ENCODE peak calls at places on chromosomes 13 and 19, in five cellular contexts. J is left ventricle myocardium inferior, Q is colonic mucosa, O is fibroblast of the aortic adventitia, H is hepatocyte. E is an unnamed sample.

GRCh38 chr19:46944918-46945628 is 74.6 kb upstream of the NPAS1 start:
- DNase-seq in J (peak), Q (peak), O (peak), H (peak), E (peak)

GRCh38 chr13:92097337-92097903 is 699.0 kb downstream of the GPC5 start:
- DNase-seq in J (no peak), Q (no peak), O (no peak), H (peak), E (no peak)

GRCh38 chr13:61413572-61413971 is 2.1 kb downstream of the PCDH20 start:
- DNase-seq in J (no peak), Q (no peak), O (no peak), H (peak), E (no peak)

GRCh38 chr13:95704510-95704909 is 27.6 kb downstream of the DNAJC3 start:
- DNase-seq in J (no peak), Q (no peak), O (no peak), H (no peak), E (peak)

GRCh38 chr19:19817357-19817756 is 4.2 kb downstream of the ZNF506 start:
- DNase-seq in J (no peak), Q (no peak), O (no peak), H (no peak), E (no peak)

GRCh38 chr13:46621133-46621532 is 68.2 kb downstream of the LRCH1 start:
- DNase-seq in J (no peak), Q (no peak), O (no peak), H (no peak), E (no peak)

GRCh38 chr13:41917641-41918040 is 43.3 kb downstream of the VWA8 start:
- DNase-seq in J (no peak), Q (no peak), O (peak), H (no peak), E (peak)

GRCh38 chr19:30063184-30064020 is 121.4 kb downstream of the URI1 start:
- DNase-seq in J (no peak), Q (no peak), O (no peak), H (no peak), E (no peak)

GRCh38 chr19:41940443-41941409 is 12.5 kb upstream of the ERFL start:
- DNase-seq in J (no peak), Q (no peak), O (no peak), H (no peak), E (no peak)

GRCh38 chr13:93635687-93636086 is 409.1 kb downstream of the GPC6 start:
- DNase-seq in J (no peak), Q (no peak), O (peak), H (no peak), E (peak)

GRCh38 chr13:52034616-52035226 is 10.2 kb downstream of the UTP14C start:
- DNase-seq in J (no peak), Q (no peak), O (no peak), H (no peak), E (no peak)

GRCh38 chr13:41944635-41945401 is 16.1 kb downstream of the VWA8 start:
- DNase-seq in J (no peak), Q (no peak), O (no peak), H (no peak), E (no peak)

GRCh38 chr13:51919531-51919930 is 57.8 kb downstream of the CCDC70 start:
- DNase-seq in J (no peak), Q (no peak), O (no peak), H (no peak), E (no peak)

GRCh38 chr13:45518525-45519235 is 53.9 kb downstream of the COG3 start:
- DNase-seq in J (no peak), Q (no peak), O (peak), H (no peak), E (peak)

GRCh38 chr13:44420376-44421220 is 47.0 kb downstream of the SERP2 start:
- DNase-seq in J (no peak), Q (peak), O (no peak), H (no peak), E (no peak)

GRCh38 chr19:23817519-23817918 is 58.8 kb upstream of the ZNF681 start:
- DNase-seq in J (no peak), Q (peak), O (no peak), H (peak), E (peak)

GRCh38 chr19:4851551-4852290 is 15.7 kb downstream of the PLIN3 start:
- DNase-seq in J (peak), Q (peak), O (peak), H (peak), E (peak)

GRCh38 chr19:41540041-41540695 is 35.8 kb upstream of the CEACAM21 start:
- DNase-seq in J (no peak), Q (no peak), O (no peak), H (no peak), E (no peak)

GRCh38 chr19:51904331-51905165 is at the start of gene ZNF649:
- DNase-seq in J (peak), Q (peak), O (peak), H (peak), E (peak)
- TF ChIP-seq CTCF in J (peak), Q (no peak), O (peak), H (no peak), E (peak)

GRCh38 chr19:15177269-15178116 is 23.3 kb downstream of the NOTCH3 start:
- DNase-seq in J (peak), Q (peak), O (peak), H (peak), E (peak)
- H3K4me3 ChIP-seq in J (peak), Q (no peak), O (peak), H (no peak), E (peak)

GRCh38 chr19:49213791-49214190 is 56.2 kb downstream of the TRPM4 start:
- DNase-seq in J (no peak), Q (no peak), O (no peak), H (no peak), E (no peak)
- TF ChIP-seq CTCF in J (no peak), Q (no peak), O (peak), H (no peak), E (peak)

DNA sequence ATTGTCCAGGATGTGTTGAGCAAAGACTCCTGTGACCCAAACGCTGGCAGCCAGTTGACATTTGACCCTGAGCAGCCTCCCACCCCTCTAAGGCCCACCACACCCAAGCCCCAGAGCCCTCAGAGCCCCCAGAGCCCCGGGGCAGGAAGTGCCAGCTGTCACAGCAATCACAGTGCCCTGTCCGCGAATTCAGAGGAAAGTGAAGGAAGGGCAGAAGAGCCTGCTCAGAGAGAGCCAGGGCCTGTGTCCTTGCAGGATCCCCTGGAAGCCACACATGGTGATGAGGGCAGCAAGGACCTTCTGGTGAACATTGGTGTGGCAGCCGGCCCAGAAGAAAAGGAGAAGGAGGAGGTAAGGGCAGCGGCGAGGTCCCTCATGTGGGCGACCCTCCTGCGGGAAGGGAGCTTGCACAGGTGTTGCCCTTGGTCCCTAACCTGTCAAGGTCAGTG is 63.7 kb downstream of the SPATA13 start:
- DNase-seq in J (no peak), Q (no peak), O (no peak), H (no peak), E (no peak)
- H3K4me3 ChIP-seq in J (peak), Q (no peak), O (no peak), H (no peak), E (no peak)

GRCh38 chr19:49807888-49808675 is 5.0 kb downstream of the FUZ start:
- DNase-seq in J (no peak), Q (no peak), O (no peak), H (no peak), E (no peak)

GRCh38 chr19:49808762-49809154 is 4.3 kb downstream of the FUZ start:
- DNase-seq in J (peak), Q (peak), O (peak), H (peak), E (peak)

GRCh38 chr19:49809987-49810389 is 3.1 kb downstream of the FUZ start:
- DNase-seq in J (no peak), Q (no peak), O (no peak), H (no peak), E (no peak)

GRCh38 chr19:49811328-49811727 is 1.8 kb downstream of the FUZ start:
- DNase-seq in J (no peak), Q (no peak), O (no peak), H (no peak), E (no peak)

DNA sequence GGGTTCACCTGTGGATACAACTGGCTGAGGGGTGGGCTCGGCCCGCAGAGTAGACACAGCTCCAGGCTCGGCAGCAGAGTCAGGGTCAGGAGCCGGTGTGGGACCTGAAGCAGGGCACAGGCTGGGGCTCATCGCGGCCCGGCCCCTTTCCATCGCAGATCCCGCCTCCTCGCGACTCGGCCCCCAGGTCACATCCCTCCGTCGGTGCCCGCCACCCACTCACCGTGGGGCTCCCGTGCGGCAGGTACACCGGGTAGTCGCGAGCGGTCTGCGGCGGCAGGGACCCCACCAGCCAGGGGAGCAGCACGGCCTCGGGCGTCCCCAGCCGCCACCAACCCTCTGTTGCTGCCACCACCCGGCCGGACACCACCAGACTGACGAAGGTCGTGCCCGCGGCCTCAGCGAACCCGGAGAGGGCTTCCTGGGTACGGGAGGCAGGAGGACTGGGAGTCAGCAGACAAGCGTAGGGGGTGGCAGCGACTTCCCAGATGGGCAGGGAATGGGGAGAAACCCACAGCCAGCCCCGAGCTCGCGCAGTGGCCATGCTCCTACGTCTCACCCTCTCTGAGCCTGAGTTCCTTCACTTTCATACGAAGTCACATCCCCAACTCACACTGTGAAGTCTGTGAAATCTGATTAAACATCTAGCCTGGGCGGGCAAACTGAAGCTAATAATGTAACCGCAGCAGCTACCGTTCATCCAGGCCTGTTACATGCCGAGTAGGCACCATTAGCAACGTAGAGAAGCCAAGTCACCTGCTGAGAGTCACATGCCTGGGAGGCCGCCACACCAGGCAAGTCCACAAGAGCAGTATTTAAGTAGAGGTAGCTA is 3.7 kb downstream of the FUZ start:
- DNase-seq in J (peak), Q (peak), O (peak), H (peak), E (no peak)
- TF ChIP-seq CTCF in J (no peak), Q (no peak), O (no peak), H (peak), E (no peak)